ENCODE peak calls at places on chromosomes 4 and X, in eight cellular contexts. E is uterus, S is ovary, X is breast epithelium, R is tibial nerve, C is testis, P is body of pancreas, W is heart left ventricle. I is an unnamed sample. For H3K4me1, the result is how much of the 10 kb centered on the place peaks cover.

GRCh38 chr4:10203851-10204250 is 87.3 kb upstream of the WDR1 start:
- DNase-seq in R (no peak), C (no peak), X (no peak), W (no peak), E (no peak), P (no peak), S (no peak), I (peak)

GRCh38 chr4:123421942-123422781 is 25.6 kb downstream of the SPRY1 start:
- DNase-seq in W (no peak), S (no peak), X (no peak), E (no peak), C (no peak), P (no peak), R (no peak), I (no peak)

GRCh38 chr4:127622923-127623754 is 9.6 kb upstream of the INTU start:
- DNase-seq in S (peak), P (peak), W (peak), C (peak), X (no peak), E (peak), R (no peak), I (no peak)

GRCh38 chr4:180281726-180282125 is 1961.5 kb upstream of the TENM3 start:
- DNase-seq in C (no peak), P (no peak), X (no peak), W (no peak), R (no peak), S (no peak), E (no peak), I (no peak)

GRCh38 chr4:53640576-53641459 is 49.5 kb upstream of the LNX1 start:
- DNase-seq in W (no peak), E (no peak), C (no peak), X (no peak), S (no peak), R (no peak), P (peak), I (peak)

GRCh38 chrX:4851534-4851933 is 1138.1 kb upstream of the PRKX start:
- DNase-seq in E (no peak), R (no peak), P (no peak), X (no peak), W (no peak), C (no peak), S (no peak), I (no peak)

GRCh38 chrX:112313201-112313600 is 230.6 kb upstream of the TRPC5 start:
- DNase-seq in P (no peak), E (no peak), W (no peak), R (no peak), S (no peak), C (no peak), X (no peak), I (no peak)

GRCh38 chrX:96721398-96721797 is 36.8 kb downstream of the DIAPH2 start:
- DNase-seq in W (no peak), X (no peak), P (no peak), S (no peak), E (no peak), R (no peak), C (no peak), I (no peak)

GRCh38 chr4:67366341-67366861 is 178.9 kb downstream of the CENPC start:
- DNase-seq in X (no peak), R (no peak), C (no peak), S (no peak), W (no peak), E (no peak), P (no peak), I (no peak)

GRCh38 chr4:83498187-83498586 is 13.3 kb upstream of the ABRAXAS1 start:
- DNase-seq in S (no peak), X (no peak), P (no peak), R (no peak), C (no peak), W (no peak), E (no peak), I (no peak)

GRCh38 chrX:47169726-47170515 is 23.7 kb upstream of the UBA1 start:
- DNase-seq in X (no peak), R (no peak), S (peak), W (peak), P (no peak), C (peak), E (peak), I (no peak)

GRCh38 chr4:165621983-165622382 is 243.2 kb downstream of the CPE start:
- DNase-seq in W (no peak), P (no peak), R (no peak), E (no peak), C (no peak), S (no peak), X (no peak), I (no peak)

GRCh38 chr4:40228497-40229365 is 31.9 kb downstream of the RHOH start:
- DNase-seq in W (no peak), C (no peak), R (no peak), E (no peak), P (no peak), X (no peak), S (no peak), I (no peak)

GRCh38 chrX:136210806-136211205 is 40.4 kb downstream of the MAP7D3 start:
- DNase-seq in S (no peak), P (no peak), E (no peak), X (no peak), W (no peak), R (no peak), C (no peak), I (no peak)

GRCh38 chr4:154608555-154609252 is 3.8 kb downstream of the FGG start:
- DNase-seq in W (no peak), S (no peak), C (no peak), R (no peak), E (no peak), P (no peak), X (no peak), I (no peak)

GRCh38 chrX:141924293-141924692 is 20.6 kb downstream of the MAGEC1 start:
- DNase-seq in S (no peak), P (no peak), C (no peak), W (no peak), X (no peak), E (no peak), R (no peak), I (no peak)

GRCh38 chr4:1746919-1747602 is 25.7 kb downstream of the TACC3 start:
- DNase-seq in E (no peak), S (no peak), R (no peak), W (no peak), C (peak), P (peak), X (no peak), I (no peak)

GRCh38 chr4:15231265-15232091 is 196.4 kb upstream of the C1QTNF7 start:
- DNase-seq in X (peak), W (peak), E (peak), C (peak), P (peak), R (peak), S (peak), I (peak)

GRCh38 chr4:98468744-98469143 is 189.7 kb downstream of the TSPAN5 start:
- DNase-seq in P (no peak), X (peak), E (peak), S (peak), C (peak), R (no peak), W (peak), I (no peak)

GRCh38 chrX:2595258-2595657 is 94.5 kb upstream of the DHRSX start:
- DNase-seq in W (no peak), S (no peak), R (no peak), X (no peak), P (no peak), E (no peak), C (no peak), I (no peak)

GRCh38 chr4:173433447-173433846 is 34.5 kb upstream of the SCRG1 start:
- DNase-seq in E (no peak), R (no peak), C (no peak), W (no peak), X (no peak), P (no peak), S (no peak), I (no peak)

GRCh38 chr4:168837922-168838321 is 172.1 kb downstream of the CBR4 start:
- DNase-seq in E (no peak), X (no peak), S (no peak), W (peak), C (no peak), P (no peak), R (no peak), I (no peak)

GRCh38 chr4:75698162-75698962 is 25.2 kb upstream of the G3BP2 start:
- DNase-seq in C (no peak), P (no peak), X (no peak), R (no peak), S (no peak), E (no peak), W (no peak), I (no peak)

GRCh38 chr4:165398570-165398969 is 19.8 kb downstream of the CPE start:
- DNase-seq in P (peak), E (no peak), W (no peak), X (no peak), R (no peak), C (no peak), S (no peak), I (no peak)

GRCh38 chr4:136002316-136002715 is 1530.0 kb downstream of the PCDH18 start:
- DNase-seq in P (no peak), R (no peak), E (no peak), X (no peak), C (no peak), W (no peak), S (no peak), I (no peak)

GRCh38 chrX:102517331-102517730 is 792 bp upstream of the TMSB15A start:
- DNase-seq in R (no peak), P (no peak), X (no peak), C (no peak), E (no peak), W (no peak), S (no peak), I (no peak)

GRCh38 chr4:81506731-81507130 is 35.0 kb upstream of the RASGEF1B start:
- DNase-seq in W (no peak), R (no peak), P (no peak), E (no peak), S (no peak), X (no peak), C (no peak), I (no peak)
- H3K4me1 ChIP-seq in W (under half), R (under half), P (under half), E (under half), S (under half), X (under half), C (under half), I (under half)

DNA sequence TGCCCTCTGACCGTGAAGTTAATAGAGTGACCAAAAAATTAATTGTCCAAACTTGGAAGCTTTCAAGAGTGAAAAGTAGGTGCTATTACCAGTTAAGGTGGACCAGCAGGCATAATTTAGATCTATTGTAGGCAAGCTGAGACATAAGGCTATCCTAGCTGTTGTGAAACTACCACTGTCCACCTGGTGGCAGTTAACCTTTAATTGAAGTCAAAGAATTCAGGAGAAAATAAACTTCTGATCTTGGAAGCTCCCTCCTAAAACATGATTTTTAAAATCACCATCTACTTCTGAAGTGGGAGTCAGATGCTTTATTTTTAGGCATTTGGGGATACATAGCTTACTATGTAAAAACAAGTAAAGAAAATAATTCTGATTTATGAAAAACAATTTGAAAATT is 636.3 kb upstream of the HTR2C start:
- DNase-seq in P (no peak), R (no peak), W (no peak), E (no peak), S (no peak), X (no peak), C (no peak), I (no peak)
- TF ChIP-seq CTCF in P (no peak), R (no peak), W (no peak), E (no peak), S (no peak), X (no peak), C (no peak), I (no peak)

GRCh38 chrX:73851014-73852009 is 288.3 kb downstream of the CHIC1 start:
- DNase-seq in X (peak), S (peak), W (peak), R (no peak), E (peak), P (no peak), C (peak), I (peak)
- H3K27ac ChIP-seq in X (peak), S (peak), W (no peak), R (no peak), E (peak), P (no peak), C (no peak), I (peak)

DNA sequence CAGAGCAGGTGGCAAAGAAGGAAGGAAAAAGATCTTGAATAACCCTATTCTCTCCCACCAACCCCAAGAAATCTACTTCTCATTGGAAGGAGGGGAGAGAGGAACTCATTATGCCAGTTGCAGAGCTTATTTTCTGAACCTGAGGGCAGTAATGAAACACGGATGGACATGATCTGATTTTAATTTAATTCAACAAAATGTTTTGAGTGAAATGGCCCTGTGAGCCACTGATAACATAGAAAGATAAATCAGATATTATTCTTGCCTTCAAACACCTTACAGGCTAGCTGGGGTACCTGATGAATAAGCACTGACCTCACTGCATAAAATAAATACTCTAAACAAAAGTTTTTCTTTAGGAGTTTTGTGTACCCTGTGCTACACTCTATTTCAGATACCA is 30.3 kb downstream of the DAPP1 start:
- DNase-seq in R (no peak), C (no peak), S (no peak), E (no peak), X (no peak), P (no peak), W (no peak), I (no peak)
- H3K4me1 ChIP-seq in R (under half), C (under half), S (under half), E (under half), X (under half), P (under half), W (under half), I (under half)